ENCODE peak calls at places on chromosomes 13 and 19, in seven cellular contexts. F is HTR-8/SVneo, C is non-pigmented ciliary epithelial cell, N is fibroblast of pulmonary artery, W is NCI-H82, U is A172, B is NCI-H748 treated with DMSO at 0.1 percent for 48 hours. L is an unnamed sample.

GRCh38 chr13:110887242-110887954 is 27.5 kb downstream of the ANKRD10 start:
- DNase-seq in F (no peak), C (no peak), N (no peak), W (peak), U (no peak), B (no peak), L (no peak)

GRCh38 chr13:64579331-64579730 is 2650.8 kb downstream of the PCDH9 start:
- DNase-seq in F (no peak), C (no peak), N (no peak), W (no peak), U (no peak), B (peak), L (no peak)

GRCh38 chr13:23674795-23675640 is 104.8 kb downstream of the TNFRSF19 start:
- DNase-seq in F (no peak), C (peak), N (peak), W (no peak), U (no peak), B (no peak), L (peak)

GRCh38 chr13:81957121-81957520 is 1616.2 kb upstream of the SPRY2 start:
- DNase-seq in F (no peak), C (no peak), N (no peak), W (peak), U (no peak), B (no peak), L (no peak)

GRCh38 chr13:100673376-100673830 is 1.2 kb downstream of the TMTC4 start:
- DNase-seq in F (peak), C (no peak), N (no peak), W (peak), U (no peak), B (peak), L (no peak)

GRCh38 chr19:40610396-40611064 is 9.4 kb downstream of the LTBP4 start:
- DNase-seq in F (no peak), C (no peak), N (no peak), W (no peak), U (no peak), B (no peak), L (no peak)

GRCh38 chr13:34035676-34036325 is 217.9 kb downstream of the RFC3 start:
- DNase-seq in F (no peak), C (no peak), N (no peak), W (no peak), U (peak), B (peak), L (peak)

GRCh38 chr13:66574606-66575005 is 655.5 kb downstream of the PCDH9 start:
- DNase-seq in F (no peak), C (peak), N (peak), W (no peak), U (peak), B (no peak), L (peak)

GRCh38 chr19:18683109-18683954 is at the start of gene CRTC1:
- DNase-seq in F (peak), C (no peak), N (peak), W (peak), U (peak), B (peak), L (peak)

GRCh38 chr13:49021953-49022352 is 46.2 kb downstream of the FNDC3A start:
- DNase-seq in F (no peak), C (no peak), N (no peak), W (no peak), U (no peak), B (no peak), L (no peak)

GRCh38 chr19:1985588-1986356 is 29.7 kb downstream of the BTBD2 start:
- DNase-seq in F (no peak), C (no peak), N (no peak), W (no peak), U (no peak), B (no peak), L (no peak)

GRCh38 chr19:15813916-15814315 is 1.5 kb downstream of the OR10H1 start:
- DNase-seq in F (no peak), C (no peak), N (no peak), W (no peak), U (no peak), B (no peak), L (no peak)

GRCh38 chr13:46575843-46576242 is 22.9 kb downstream of the LRCH1 start:
- DNase-seq in F (no peak), C (no peak), N (peak), W (peak), U (peak), B (no peak), L (peak)

GRCh38 chr19:1046836-1047695 is 7.2 kb downstream of the ABCA7 start:
- DNase-seq in F (no peak), C (no peak), N (no peak), W (no peak), U (no peak), B (no peak), L (no peak)

GRCh38 chr13:73740681-73741080 is 393.5 kb downstream of the KLF12 start:
- DNase-seq in F (no peak), C (no peak), N (peak), W (no peak), U (no peak), B (no peak), L (peak)

GRCh38 chr13:51814825-51815650 is 11.1 kb upstream of the DHRS12 start:
- DNase-seq in F (peak), C (no peak), N (peak), W (peak), U (peak), B (peak), L (peak)

GRCh38 chr13:25167775-25168174 is 4.3 kb downstream of the AMER2 start:
- DNase-seq in F (no peak), C (no peak), N (no peak), W (peak), U (no peak), B (no peak), L (no peak)

GRCh38 chr19:33507021-33507956 is 14.3 kb downstream of the PEPD start:
- DNase-seq in F (no peak), C (no peak), N (no peak), W (no peak), U (no peak), B (no peak), L (no peak)

L was measured in fibroblast of lung.